ENCODE peak calls at places on chromosomes 16 and 17, in six cellular contexts. X is AG04449, K is H4, Y is activated T-helper 1 cell treated with Interleukin-2 at 50 U/mL for 16 hours, H is NCI-H774, B is H9. O is an unnamed sample.

GRCh38 chr16:77171750-77172635 is 19.0 kb upstream of the MON1B start:
- DNase-seq in X (peak), K (peak), Y (no peak), H (peak), B (no peak), O (no peak)

GRCh38 chr16:70573451-70574121 is 50.0 kb downstream of the SF3B3 start:
- DNase-seq in X (peak), K (no peak), Y (no peak), H (no peak), B (no peak), O (no peak)

GRCh38 chr17:64694207-64694606 is 32.1 kb upstream of the SMURF2 start:
- DNase-seq in X (no peak), K (peak), Y (no peak), H (no peak), B (no peak), O (no peak)

GRCh38 chr17:43220511-43221125 is 7.8 kb downstream of the CCDC200 start:
- DNase-seq in X (no peak), K (no peak), Y (no peak), H (no peak), B (no peak), O (no peak)

GRCh38 chr17:1590747-1591473 is 28.3 kb upstream of the PITPNA start:
- DNase-seq in X (no peak), K (no peak), Y (no peak), H (no peak), B (no peak), O (no peak)

GRCh38 chr16:46970089-46970488 is 3.4 kb downstream of the DNAJA2 start:
- DNase-seq in X (no peak), K (no peak), Y (no peak), H (no peak), B (no peak), O (no peak)

GRCh38 chr17:14359251-14359939 is 58.5 kb downstream of the HS3ST3B1 start:
- DNase-seq in X (no peak), K (no peak), Y (no peak), H (no peak), B (peak), O (no peak)

GRCh38 chr16:85908889-85909584 is 10.1 kb downstream of the IRF8 start:
- DNase-seq in X (no peak), K (no peak), Y (no peak), H (no peak), B (no peak), O (no peak)

GRCh38 chr16:85888405-85889331 is 10.3 kb upstream of the IRF8 start:
- DNase-seq in X (peak), K (peak), Y (no peak), H (no peak), B (peak), O (no peak)

GRCh38 chr17:81621494-81622230 is 15.2 kb downstream of the NPLOC4 start:
- DNase-seq in X (no peak), K (no peak), Y (no peak), H (no peak), B (no peak), O (no peak)